ENCODE peak calls at places on chromosome 14, in four cellular contexts. One of them, this sample, is unnamed.

GRCh38 chr14:77955816-77956796 is 156.2 kb downstream of the ADCK1 start:
- DNase-seq in fibroblast of lung: no peak
- DNase-seq in cardiac muscle cell: no peak
- DNase-seq in DND-41: no peak
- DNase-seq in this sample: no peak

GRCh38 chr14:93709249-93709648 is 79.0 kb downstream of the PRIMA1 start:
- DNase-seq in fibroblast of lung: no peak
- DNase-seq in cardiac muscle cell: no peak
- DNase-seq in DND-41: no peak
- DNase-seq in this sample: peak

GRCh38 chr14:100108042-100108825 is 43.0 kb downstream of the EVL start:
- DNase-seq in fibroblast of lung: peak
- DNase-seq in cardiac muscle cell: peak
- DNase-seq in DND-41: peak
- DNase-seq in this sample: peak

GRCh38 chr14:100138082-100138787 is 21.2 kb downstream of the DEGS2 start:
- DNase-seq in fibroblast of lung: no peak
- DNase-seq in cardiac muscle cell: no peak
- DNase-seq in DND-41: no peak
- DNase-seq in this sample: no peak

GRCh38 chr14:67166450-67166853 is 22.8 kb upstream of the GARIN2 start:
- DNase-seq in fibroblast of lung: peak
- DNase-seq in cardiac muscle cell: peak
- DNase-seq in DND-41: peak
- DNase-seq in this sample: peak

GRCh38 chr14:91017011-91017410 is 43.4 kb downstream of the RPS6KA5 start:
- DNase-seq in fibroblast of lung: no peak
- DNase-seq in cardiac muscle cell: no peak
- DNase-seq in DND-41: no peak
- DNase-seq in this sample: no peak

GRCh38 chr14:55028066-55028465 is 1.0 kb downstream of the SOCS4 start:
- DNase-seq in fibroblast of lung: no peak
- DNase-seq in cardiac muscle cell: peak
- DNase-seq in DND-41: no peak
- DNase-seq in this sample: no peak

GRCh38 chr14:36520601-36521525 is 831 bp upstream of the NKX2-1 start:
- DNase-seq in fibroblast of lung: peak
- DNase-seq in cardiac muscle cell: peak
- DNase-seq in DND-41: no peak
- DNase-seq in this sample: peak

GRCh38 chr14:70257526-70257925 is 68.8 kb upstream of the SLC8A3 start:
- DNase-seq in fibroblast of lung: no peak
- DNase-seq in cardiac muscle cell: peak
- DNase-seq in DND-41: peak
- DNase-seq in this sample: peak

GRCh38 chr14:100634026-100634425 is 46.8 kb upstream of the BEGAIN start:
- DNase-seq in fibroblast of lung: no peak
- DNase-seq in cardiac muscle cell: no peak
- DNase-seq in DND-41: no peak
- DNase-seq in this sample: no peak

GRCh38 chr14:76761198-76761848 is at the start of gene VASH1:
- DNase-seq in fibroblast of lung: peak
- DNase-seq in cardiac muscle cell: peak
- DNase-seq in DND-41: no peak
- DNase-seq in this sample: peak

GRCh38 chr14:64440494-64440893 is 24.8 kb upstream of the AKAP5 start:
- DNase-seq in fibroblast of lung: peak
- DNase-seq in cardiac muscle cell: no peak
- DNase-seq in DND-41: no peak
- DNase-seq in this sample: peak

GRCh38 chr14:50121506-50121905 is 5.1 kb upstream of the VCPKMT start:
- DNase-seq in fibroblast of lung: no peak
- DNase-seq in cardiac muscle cell: no peak
- DNase-seq in DND-41: no peak
- DNase-seq in this sample: no peak

GRCh38 chr14:55120466-55121144 is 8.4 kb upstream of the LGALS3 start:
- DNase-seq in fibroblast of lung: no peak
- DNase-seq in cardiac muscle cell: peak
- DNase-seq in DND-41: no peak
- DNase-seq in this sample: no peak

GRCh38 chr14:57865450-57866198 is at the start of gene SLC35F4:
- DNase-seq in fibroblast of lung: no peak
- DNase-seq in cardiac muscle cell: peak
- DNase-seq in DND-41: peak
- DNase-seq in this sample: peak

GRCh38 chr14:71236430-71236829 is 329.2 kb downstream of the PCNX1 start:
- DNase-seq in fibroblast of lung: no peak
- DNase-seq in cardiac muscle cell: no peak
- DNase-seq in DND-41: no peak
- DNase-seq in this sample: no peak

GRCh38 chr14:105881021-105881930 is 354.9 kb downstream of the TMEM121 start:
- DNase-seq in fibroblast of lung: no peak
- DNase-seq in cardiac muscle cell: no peak
- DNase-seq in DND-41: no peak
- DNase-seq in this sample: no peak

GRCh38 chr14:73460691-73461127 is 2.4 kb upstream of the NUMB start:
- DNase-seq in fibroblast of lung: peak
- DNase-seq in cardiac muscle cell: peak
- DNase-seq in DND-41: no peak
- DNase-seq in this sample: peak

GRCh38 chr14:80959448-80960006 is 4.1 kb downstream of the TSHR start:
- DNase-seq in fibroblast of lung: no peak
- DNase-seq in cardiac muscle cell: no peak
- DNase-seq in DND-41: peak
- DNase-seq in this sample: no peak

GRCh38 chr14:92122351-92122677 is 545 bp downstream of the CPSF2 start:
- DNase-seq in fibroblast of lung: peak
- DNase-seq in cardiac muscle cell: peak
- DNase-seq in DND-41: no peak
- DNase-seq in this sample: peak

GRCh38 chr14:95125951-95126350 is 31.4 kb downstream of the DICER1 start:
- DNase-seq in fibroblast of lung: no peak
- DNase-seq in cardiac muscle cell: no peak
- DNase-seq in DND-41: no peak
- DNase-seq in this sample: no peak

GRCh38 chr14:104387385-104388010 is 192.1 kb upstream of the C14orf180 start:
- DNase-seq in fibroblast of lung: no peak
- DNase-seq in cardiac muscle cell: no peak
- DNase-seq in DND-41: no peak
- DNase-seq in this sample: no peak

GRCh38 chr14:34204774-34205173 is 253.9 kb upstream of the EGLN3 start:
- DNase-seq in fibroblast of lung: no peak
- DNase-seq in cardiac muscle cell: no peak
- DNase-seq in DND-41: no peak
- DNase-seq in this sample: peak

GRCh38 chr14:21711360-21711961 is 37.8 kb upstream of the OR4E1 start:
- DNase-seq in fibroblast of lung: peak
- DNase-seq in cardiac muscle cell: peak
- DNase-seq in DND-41: peak
- DNase-seq in this sample: peak

GRCh38 chr14:100534528-100535286 is 52.5 kb downstream of the BEGAIN start:
- DNase-seq in fibroblast of lung: no peak
- DNase-seq in cardiac muscle cell: no peak
- DNase-seq in DND-41: peak
- DNase-seq in this sample: no peak

GRCh38 chr14:76844223-76844622 is 18.0 kb downstream of the LRRC74A start:
- DNase-seq in fibroblast of lung: no peak
- DNase-seq in cardiac muscle cell: peak
- DNase-seq in DND-41: peak
- DNase-seq in this sample: peak

GRCh38 chr14:72178517-72178916 is 246.3 kb downstream of the RGS6 start:
- DNase-seq in fibroblast of lung: no peak
- DNase-seq in cardiac muscle cell: no peak
- DNase-seq in DND-41: no peak
- DNase-seq in this sample: no peak

GRCh38 chr14:37150414-37150813 is 22.0 kb downstream of the SLC25A21 start:
- DNase-seq in fibroblast of lung: peak
- DNase-seq in cardiac muscle cell: peak
- DNase-seq in DND-41: no peak
- DNase-seq in this sample: peak

GRCh38 chr14:91185721-91186120 is 58.8 kb downstream of the GPR68 start:
- DNase-seq in fibroblast of lung: peak
- DNase-seq in cardiac muscle cell: no peak
- DNase-seq in DND-41: no peak
- DNase-seq in this sample: peak

GRCh38 chr14:99522457-99522891 is 41.3 kb downstream of the CCNK start:
- DNase-seq in fibroblast of lung: peak
- DNase-seq in cardiac muscle cell: peak
- DNase-seq in DND-41: no peak
- DNase-seq in this sample: peak

GRCh38 chr14:61439779-61440418 is 118.5 kb downstream of the PRKCH start:
- DNase-seq in fibroblast of lung: no peak
- DNase-seq in cardiac muscle cell: no peak
- DNase-seq in DND-41: no peak
- DNase-seq in this sample: no peak

GRCh38 chr14:61438497-61438859 is 117.1 kb downstream of the PRKCH start:
- DNase-seq in fibroblast of lung: no peak
- DNase-seq in cardiac muscle cell: no peak
- DNase-seq in DND-41: no peak
- DNase-seq in this sample: no peak

GRCh38 chr14:61438036-61438435 is 116.7 kb downstream of the PRKCH start:
- DNase-seq in fibroblast of lung: no peak
- DNase-seq in cardiac muscle cell: no peak
- DNase-seq in DND-41: peak
- DNase-seq in this sample: no peak

GRCh38 chr14:61437383-61437782 is 116.0 kb downstream of the PRKCH start:
- DNase-seq in fibroblast of lung: no peak
- DNase-seq in cardiac muscle cell: no peak
- DNase-seq in DND-41: no peak
- DNase-seq in this sample: no peak

DNA sequence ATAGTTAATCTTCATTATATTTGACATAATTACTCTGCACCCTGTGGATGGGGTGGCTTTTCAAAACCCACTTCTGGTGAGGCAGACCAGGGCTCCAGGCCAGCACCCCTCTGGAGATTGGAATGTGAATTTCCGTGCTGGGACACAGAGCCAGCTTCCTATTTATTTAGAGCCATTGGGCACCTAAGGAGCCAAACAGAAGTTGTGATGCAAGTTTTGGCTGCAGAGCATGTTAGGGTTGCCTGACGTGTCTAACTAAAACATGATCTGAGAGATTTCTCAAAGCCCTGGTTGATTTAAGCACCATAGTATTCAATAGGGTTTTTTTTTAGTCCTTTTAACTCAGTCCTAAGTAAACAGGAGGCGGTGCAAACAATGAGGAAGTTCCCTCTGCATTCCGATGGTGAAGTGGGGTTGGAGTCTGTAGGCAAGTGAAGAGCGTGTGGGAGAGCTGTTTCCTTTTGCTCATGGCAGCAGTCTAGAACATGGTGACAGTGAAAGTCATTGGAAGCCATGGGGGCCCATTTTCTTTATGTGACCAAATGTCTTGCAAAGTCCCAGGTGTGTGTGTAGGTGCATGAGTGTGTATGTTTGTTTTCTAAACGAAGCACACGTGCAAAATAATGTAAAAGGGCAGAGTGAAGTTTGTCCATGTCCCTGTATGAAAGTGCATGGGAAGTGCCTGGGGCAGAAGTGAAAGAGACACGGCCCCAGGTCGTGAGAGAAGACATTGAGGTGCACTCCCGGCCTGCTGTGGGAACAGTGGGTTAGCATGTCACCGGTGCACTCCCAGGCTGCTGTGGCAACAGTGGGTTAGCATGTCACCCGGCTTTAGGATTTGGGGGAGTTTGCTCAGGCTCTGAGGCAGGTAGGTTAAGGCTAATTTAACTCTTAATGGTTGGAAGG is 117.7 kb downstream of the PRKCH start:
- DNase-seq in fibroblast of lung: peak
- DNase-seq in cardiac muscle cell: peak
- DNase-seq in DND-41: peak
- DNase-seq in this sample: peak
- TF ChIP-seq CTCF in fibroblast of lung: no peak
- TF ChIP-seq CTCF in cardiac muscle cell: no peak
- TF ChIP-seq CTCF in DND-41: no peak
- TF ChIP-seq CTCF in this sample: no peak

DNA sequence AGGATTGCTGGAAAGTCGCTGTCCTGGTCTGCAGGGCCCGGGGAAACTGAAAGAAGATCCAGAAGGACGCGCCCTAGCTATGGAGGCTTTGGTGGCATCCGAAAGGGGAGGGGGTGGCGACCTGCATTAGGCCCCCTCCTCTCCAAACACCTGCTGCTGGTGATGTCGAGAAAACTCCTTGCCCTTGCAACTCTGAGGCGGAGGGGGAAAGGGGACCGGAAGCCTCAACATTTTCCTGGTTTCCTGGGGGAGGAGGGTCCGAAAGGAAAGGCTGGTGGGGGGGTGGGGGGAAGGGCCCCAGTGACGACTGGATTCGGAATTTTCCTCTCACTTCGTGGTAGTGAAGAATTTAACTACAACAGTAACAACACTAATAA is 421.1 kb downstream of the VRK1 start:
- DNase-seq in fibroblast of lung: no peak
- DNase-seq in cardiac muscle cell: no peak
- DNase-seq in DND-41: peak
- DNase-seq in this sample: no peak
- H3K4me3 ChIP-seq in fibroblast of lung: no peak
- H3K4me3 ChIP-seq in cardiac muscle cell: peak
- H3K4me3 ChIP-seq in DND-41: peak
- H3K4me3 ChIP-seq in this sample: no peak

GRCh38 chr14:23080474-23080873 is 14.5 kb downstream of the ACIN1 start:
- DNase-seq in fibroblast of lung: no peak
- DNase-seq in cardiac muscle cell: no peak
- DNase-seq in DND-41: no peak
- DNase-seq in this sample: no peak

GRCh38 chr14:23077962-23078361 is 17.0 kb downstream of the ACIN1 start:
- DNase-seq in fibroblast of lung: no peak
- DNase-seq in cardiac muscle cell: no peak
- DNase-seq in DND-41: no peak
- DNase-seq in this sample: peak

GRCh38 chr14:23079716-23080115 is 15.2 kb downstream of the ACIN1 start:
- DNase-seq in fibroblast of lung: no peak
- DNase-seq in cardiac muscle cell: no peak
- DNase-seq in DND-41: no peak
- DNase-seq in this sample: peak

GRCh38 chr14:23076785-23077408 is 18.0 kb downstream of the ACIN1 start:
- DNase-seq in fibroblast of lung: peak
- DNase-seq in cardiac muscle cell: peak
- DNase-seq in DND-41: peak
- DNase-seq in this sample: peak

DNA sequence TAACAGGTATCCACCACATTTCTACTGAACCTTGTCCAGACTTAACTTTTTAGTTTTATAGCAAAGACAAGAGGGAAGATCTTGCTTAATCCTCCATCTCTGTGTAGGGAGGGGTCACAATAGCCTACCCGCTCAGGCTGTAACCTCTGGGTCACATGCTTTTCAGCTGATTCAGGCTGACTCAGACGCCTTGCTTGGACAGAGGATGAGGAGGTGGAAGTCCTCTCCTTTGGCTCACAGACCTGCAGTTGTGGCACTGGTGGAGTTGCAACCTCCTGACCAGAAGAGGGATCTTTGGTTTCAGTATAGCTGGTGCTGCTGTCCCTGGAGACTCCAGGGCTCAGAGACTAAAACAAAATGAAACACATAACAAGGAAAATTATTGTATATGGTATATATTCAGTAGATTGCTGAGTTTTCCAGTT is 16.2 kb downstream of the ACIN1 start:
- DNase-seq in fibroblast of lung: peak
- DNase-seq in cardiac muscle cell: peak
- DNase-seq in DND-41: no peak
- DNase-seq in this sample: peak
- TF ChIP-seq CTCF in fibroblast of lung: no peak
- TF ChIP-seq CTCF in cardiac muscle cell: no peak
- TF ChIP-seq CTCF in DND-41: no peak
- TF ChIP-seq CTCF in this sample: no peak

GRCh38 chr14:61530896-61531295 is 164.4 kb upstream of the HIF1A start:
- DNase-seq in fibroblast of lung: no peak
- DNase-seq in cardiac muscle cell: no peak
- DNase-seq in DND-41: no peak
- DNase-seq in this sample: no peak
- H3K4me3 ChIP-seq in fibroblast of lung: no peak
- H3K4me3 ChIP-seq in cardiac muscle cell: no peak
- H3K4me3 ChIP-seq in DND-41: no peak
- H3K4me3 ChIP-seq in this sample: no peak

This sample was measured in fibroblast of mammary gland.